ENCODE peak calls at places on chromosome 2, in five cellular contexts. R, U, J, P and V are unnamed samples.

GRCh38 chr2:48250943-48251342 is 279.0 kb upstream of the STON1 start:
- DNase-seq in U (no peak), P (peak; percentile 57), R (no peak), J (no peak), V (no peak)

GRCh38 chr2:226078656-226079055 is 679.1 kb downstream of the NYAP2 start:
- DNase-seq in J (no peak), U (no peak), R (no peak), P (no peak), V (no peak)

GRCh38 chr2:20607446-20607845 is 43.5 kb downstream of the HS1BP3 start:
- DNase-seq in R (no peak), P (no peak), U (no peak), J (no peak), V (no peak)

GRCh38 chr2:97360202-97360601 is 229.5 kb downstream of the ANKRD36B start:
- DNase-seq in U (no peak), R (no peak), J (peak; percentile 86), P (no peak), V (no peak)

GRCh38 chr2:199463708-199464613 is 6.2 kb upstream of the SATB2 start:
- DNase-seq in P (no peak), J (no peak), U (no peak), R (peak; percentile 58), V (no peak)

GRCh38 chr2:84741182-84741822 is 139.6 kb downstream of the TRABD2A start:
- DNase-seq in P (peak; percentile 37), J (no peak), U (no peak), R (peak; percentile 68), V (peak; percentile 1)

GRCh38 chr2:215692387-215693079 is 256.7 kb upstream of the FN1 start:
- DNase-seq in J (no peak), R (no peak), U (no peak), P (peak; percentile 83), V (no peak)

GRCh38 chr2:60764736-60765534 is 8.9 kb downstream of the PAPOLG start:
- DNase-seq in P (peak; percentile 32), U (no peak), R (no peak), J (no peak), V (no peak)

GRCh38 chr2:143263045-143263625 is 133.9 kb downstream of the ARHGAP15 start:
- DNase-seq in U (no peak), R (no peak), P (no peak), J (no peak), V (no peak)

GRCh38 chr2:160387558-160388262 is 105.9 kb downstream of the RBMS1 start:
- DNase-seq in U (no peak), P (peak; percentile 100), J (no peak), R (peak; percentile 77), V (no peak)

GRCh38 chr2:28163627-28164279 is 228.9 kb upstream of the FOSL2 start:
- DNase-seq in R (no peak), U (no peak), J (no peak), P (no peak), V (no peak)

GRCh38 chr2:239870276-239870675 is 154.9 kb downstream of the NDUFA10 start:
- DNase-seq in J (no peak), R (peak; percentile 19), U (no peak), P (no peak), V (no peak)

GRCh38 chr2:48315847-48316194 is 214.1 kb upstream of the STON1 start:
- DNase-seq in R (peak; percentile 62), P (no peak), J (no peak), U (no peak), V (no peak)

GRCh38 chr2:167929461-167929860 is 317.9 kb downstream of the STK39 start:
- DNase-seq in J (no peak), U (no peak), R (no peak), P (no peak), V (no peak)

GRCh38 chr2:207844648-207845047 is 74.9 kb upstream of the FZD5 start:
- DNase-seq in J (no peak), P (no peak), R (no peak), U (no peak), V (no peak)

GRCh38 chr2:193517615-193518014 is 1322.9 kb upstream of the TMEFF2 start:
- DNase-seq in J (no peak), U (no peak), P (no peak), R (no peak), V (no peak)

GRCh38 chr2:112597537-112598322 is 13.3 kb downstream of the CHCHD5 start:
- DNase-seq in P (no peak), U (no peak), J (no peak), R (no peak), V (no peak)

GRCh38 chr2:11753452-11753885 is 7.0 kb downstream of the LPIN1 start:
- DNase-seq in J (peak; percentile 98), R (peak; percentile 90), U (peak; percentile 74), P (no peak), V (no peak)

GRCh38 chr2:100365434-100365833 is 43.1 kb upstream of the LONRF2 start:
- DNase-seq in J (peak; percentile 35), P (peak; percentile 95), R (no peak), U (no peak), V (peak; percentile 88)

GRCh38 chr2:221501883-221502269 is 70.2 kb downstream of the EPHA4 start:
- DNase-seq in J (no peak), P (no peak), R (no peak), U (no peak), V (no peak)

GRCh38 chr2:216426166-216426777 is 14.0 kb downstream of the SMARCAL1 start:
- DNase-seq in R (no peak), J (no peak), U (no peak), P (no peak), V (no peak)

GRCh38 chr2:39874236-39874635 is 95.2 kb upstream of the THUMPD2 start:
- DNase-seq in R (no peak), P (no peak), U (no peak), J (no peak), V (no peak)

GRCh38 chr2:100292022-100292580 is 30.2 kb downstream of the LONRF2 start:
- DNase-seq in U (peak; percentile 74), R (no peak), J (peak; percentile 65), P (peak; percentile 66), V (peak; percentile 61)

GRCh38 chr2:203993560-203993959 is 57.0 kb downstream of the ICOS start:
- DNase-seq in J (no peak), U (no peak), R (no peak), P (no peak), V (no peak)

GRCh38 chr2:74066491-74067203 is 81.1 kb downstream of the BOLA3 start:
- DNase-seq in R (no peak), J (no peak), P (no peak), U (no peak), V (no peak)

GRCh38 chr2:31467426-31467825 is 52.9 kb upstream of the XDH start:
- DNase-seq in R (no peak), J (peak; percentile 88), P (no peak), U (no peak), V (no peak)

GRCh38 chr2:32715391-32715841 is 87.6 kb downstream of the TTC27 start:
- DNase-seq in U (no peak), R (no peak), J (no peak), P (no peak), V (no peak)

GRCh38 chr2:161919873-161920272 is 154.1 kb downstream of the DPP4 start:
- DNase-seq in U (no peak), J (no peak), R (no peak), P (no peak), V (no peak)

GRCh38 chr2:10932345-10933151 is 20.8 kb downstream of the KCNF1 start:
- DNase-seq in R (no peak), J (no peak), U (peak; percentile 64), P (peak; percentile 66), V (no peak)

GRCh38 chr2:7378642-7379041 is 461.4 kb downstream of the RNF144A start:
- DNase-seq in R (no peak), P (no peak), J (no peak), U (no peak), V (no peak)

GRCh38 chr2:149568138-149568537 is 19.4 kb downstream of the MMADHC start:
- DNase-seq in J (no peak), R (no peak), P (no peak), U (no peak), V (no peak)

GRCh38 chr2:27828305-27828704 is 56.8 kb downstream of the MRPL33 start:
- DNase-seq in U (no peak), R (no peak), J (peak; percentile 42), P (no peak), V (no peak)

DNA sequence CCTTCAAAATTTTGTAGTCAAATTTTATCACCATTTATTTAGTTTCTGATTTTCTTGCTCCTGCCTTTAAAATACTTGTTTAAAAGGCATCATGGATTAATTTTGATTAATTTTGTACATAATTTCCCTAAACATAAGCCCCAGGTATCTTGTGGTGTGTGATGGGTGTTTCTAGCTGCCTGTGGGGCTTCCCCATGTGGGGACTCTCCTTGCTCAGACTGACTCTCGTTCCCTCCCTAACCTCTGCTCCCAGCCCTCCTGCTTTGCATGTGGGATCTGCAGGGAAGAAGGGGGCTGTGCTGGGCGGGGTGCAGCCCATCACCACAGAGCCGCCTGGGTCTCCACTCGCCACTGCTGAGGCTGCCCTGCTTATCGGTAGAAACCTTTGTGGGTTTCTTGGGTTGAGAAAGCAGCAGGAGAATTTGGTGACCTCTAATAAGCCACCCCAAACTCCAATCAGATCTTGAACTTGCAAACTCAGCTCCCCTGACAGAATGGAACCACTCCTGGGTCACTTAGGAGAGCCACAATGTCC is 72.5 kb downstream of the MRPS9 start:
- DNase-seq in U (no peak), R (no peak), J (no peak), P (no peak), V (no peak)
- H3K4me3 ChIP-seq in U (no peak overlapping the region), R (no peak overlapping the region), J (no peak overlapping the region), P (no peak overlapping the region), V (no peak overlapping the region)

GRCh38 chr2:174775586-174775985 is 11.3 kb upstream of the CHRNA1 start:
- DNase-seq in P (no peak), U (no peak), J (no peak), R (peak; percentile 73), V (no peak)

GRCh38 chr2:174774828-174775227 is 10.6 kb upstream of the CHRNA1 start:
- DNase-seq in U (no peak), J (no peak), R (no peak), P (no peak), V (no peak)

GRCh38 chr2:174777334-174777733 is 13.1 kb upstream of the CHRNA1 start:
- DNase-seq in R (no peak), U (no peak), J (no peak), P (no peak), V (no peak)

GRCh38 chr2:174776686-174777085 is 12.4 kb upstream of the CHRNA1 start:
- DNase-seq in R (no peak), J (no peak), P (no peak), U (no peak), V (no peak)

GRCh38 chr2:174776223-174776622 is 12.0 kb upstream of the CHRNA1 start:
- DNase-seq in U (no peak), R (no peak), P (no peak), J (no peak), V (no peak)
- TF ChIP-seq CTCF in U (no peak), R (no peak), P (peak; percentile 33), J (peak; percentile 55), V (peak; percentile 43)

DNA sequence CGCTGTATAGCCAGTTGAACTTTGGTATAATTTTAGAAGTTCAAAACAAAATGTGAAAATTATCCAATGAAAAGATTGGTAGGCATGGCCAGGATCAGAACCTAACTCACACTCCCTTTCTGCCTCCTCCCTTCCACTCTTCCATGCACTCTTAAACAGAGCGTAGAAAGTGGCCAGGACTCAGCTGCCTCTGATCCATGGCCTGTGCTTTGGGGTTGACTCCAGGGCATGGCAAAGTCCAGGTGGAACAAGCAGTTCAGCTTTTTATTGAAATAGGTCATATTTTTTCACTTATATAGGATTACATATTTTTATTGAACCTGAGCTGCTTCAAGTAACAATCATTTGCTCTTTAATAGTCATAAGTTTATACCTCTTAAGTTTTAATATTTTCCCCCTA is 26.2 kb downstream of the INPP1 start:
- DNase-seq in R (no peak), U (no peak), J (no peak), P (no peak), V (no peak)
- H3K4me3 ChIP-seq in R (no peak overlapping the region), U (no peak overlapping the region), J (no peak overlapping the region), P (no peak overlapping the region), V (no peak overlapping the region)

GRCh38 chr2:237407734-237408133 is 6.2 kb downstream of the COL6A3 start:
- DNase-seq in R (no peak), U (no peak), J (no peak), P (no peak), V (no peak)
- TF ChIP-seq CTCF in R (no peak), U (no peak), J (no peak), P (no peak), V (no peak)